ENCODE peak calls at places on chromosomes 7 and 10, in five cellular contexts. I, Y, R, K and U are unnamed samples.

GRCh38 chr10:48811917-48812316 is 127.2 kb downstream of the WDFY4 start:
- DNase-seq in K (no peak), R (no peak), Y (no peak), I (no peak), U (no peak)

GRCh38 chr10:107727762-107728317 is 563.3 kb upstream of the SORCS1 start:
- DNase-seq in R (peak; percentile 50), I (peak; percentile 5), K (no peak), Y (no peak), U (no peak)

GRCh38 chr7:137986252-137987010 is 15.5 kb downstream of the CREB3L2 start:
- DNase-seq in K (no peak), I (no peak), Y (no peak), R (peak; percentile 75), U (peak; percentile 20)

GRCh38 chr7:154777489-154777888 is 225.4 kb downstream of the PAXIP1 start:
- DNase-seq in R (no peak), Y (no peak), K (no peak), I (no peak), U (no peak)

GRCh38 chr7:4109481-4110110 is 572.5 kb upstream of the FOXK1 start:
- DNase-seq in I (no peak), Y (peak; percentile 69), R (no peak), K (no peak), U (no peak)

GRCh38 chr7:111530356-111530668 is 32.0 kb downstream of the IMMP2L start:
- DNase-seq in I (no peak), R (no peak), K (no peak), Y (no peak), U (no peak)

GRCh38 chr7:117296066-117296465 is 26.8 kb downstream of the WNT2 start:
- DNase-seq in R (no peak), I (no peak), Y (no peak), K (no peak), U (no peak)

GRCh38 chr7:155793720-155794119 is 18.5 kb downstream of the SHH start:
- DNase-seq in I (no peak), K (no peak), Y (peak; percentile 54), R (no peak), U (no peak)

GRCh38 chr7:103811997-103812396 is 177.5 kb downstream of the RELN start:
- DNase-seq in I (peak; percentile 24), K (peak; percentile 15), Y (no peak), R (no peak), U (peak; percentile 28)

GRCh38 chr10:88278912-88279311 is 304.2 kb downstream of the RNLS start:
- DNase-seq in I (no peak), K (no peak), Y (no peak), R (no peak), U (no peak)

GRCh38 chr7:141400356-141400755 is 150.9 kb upstream of the AGK start:
- DNase-seq in I (no peak), Y (no peak), R (no peak), K (no peak), U (no peak)

GRCh38 chr7:90625562-90625961 is 29.4 kb downstream of the CDK14 start:
- DNase-seq in I (no peak), Y (no peak), R (peak; percentile 43), K (no peak), U (no peak)

GRCh38 chr10:93861825-93862224 is 32.0 kb upstream of the SLC35G1 start:
- DNase-seq in K (no peak), Y (no peak), I (no peak), R (no peak), U (no peak)

GRCh38 chr10:17227367-17228080 is 517 bp upstream of the VIM start:
- DNase-seq in I (no peak), Y (no peak), K (peak; percentile 70), R (peak; percentile 3), U (peak; percentile 57)

GRCh38 chr10:69807122-69807521 is 5.4 kb downstream of the COL13A1 start:
- DNase-seq in Y (no peak), I (no peak), K (no peak), R (peak; percentile 31), U (no peak)

GRCh38 chr10:128061306-128062300 is 64.6 kb downstream of the MKI67 start:
- DNase-seq in I (no peak), K (no peak), R (no peak), Y (peak; percentile 75), U (no peak)

GRCh38 chr7:52271663-52272062 is 763.8 kb upstream of the POM121L12 start:
- DNase-seq in R (no peak), K (no peak), Y (no peak), I (no peak), U (no peak)

GRCh38 chr10:114261116-114261515 is 22.1 kb downstream of the VWA2 start:
- DNase-seq in K (no peak), R (no peak), Y (no peak), I (no peak), U (no peak)

GRCh38 chr10:77926566-77927342 is at the start of gene DLG5:
- DNase-seq in K (peak; percentile 77), R (peak; percentile 74), Y (peak; percentile 79), I (peak; percentile 54), U (peak; percentile 83)

GRCh38 chr7:110534241-110534931 is 556.5 kb upstream of the LRRN3 start:
- DNase-seq in Y (no peak), K (no peak), R (no peak), I (peak; percentile 68), U (no peak)

GRCh38 chr10:118439824-118440223 is 97.7 kb upstream of the FAM204A start:
- DNase-seq in K (no peak), I (no peak), Y (no peak), R (no peak), U (no peak)